ENCODE peak calls at places on chromosome 2, in eight cellular contexts. U, V, S, C, W, N, Q and D are unnamed samples.

GRCh38 chr2:127531133-127531709 is 4.3 kb upstream of the MYO7B start:
- DNase-seq in N (no peak), U (no peak), C (no peak), S (no peak), V (no peak), Q (no peak), W (no peak), D (no peak)

GRCh38 chr2:20472569-20472968 is 25.7 kb downstream of the RHOB start:
- DNase-seq in U (peak), W (no peak), S (no peak), C (no peak), V (no peak), Q (no peak), N (no peak), D (no peak)

GRCh38 chr2:100702444-100703134 is 117.3 kb upstream of the NPAS2 start:
- DNase-seq in Q (no peak), U (no peak), S (no peak), N (no peak), V (no peak), C (no peak), W (no peak), D (no peak)

GRCh38 chr2:85893428-85894258 is 4.9 kb upstream of the ST3GAL5 start:
- DNase-seq in S (no peak), W (no peak), U (no peak), N (no peak), C (no peak), V (no peak), Q (no peak), D (no peak)

GRCh38 chr2:37061312-37061711 is 22.9 kb downstream of the HEATR5B start:
- DNase-seq in N (no peak), W (no peak), Q (no peak), S (no peak), V (no peak), C (no peak), U (no peak), D (no peak)

GRCh38 chr2:60515751-60516226 is 37.7 kb downstream of the BCL11A start:
- DNase-seq in S (peak), Q (no peak), C (peak), W (peak), V (no peak), N (peak), U (no peak), D (peak)

GRCh38 chr2:25230626-25231311 is 62.4 kb upstream of the POMC start:
- DNase-seq in V (no peak), C (no peak), N (no peak), Q (no peak), U (no peak), S (no peak), W (no peak), D (no peak)

GRCh38 chr2:217943379-217944321 is 59.1 kb downstream of the TNS1 start:
- DNase-seq in U (peak), C (peak), W (no peak), S (no peak), N (no peak), Q (peak), V (peak), D (no peak)

GRCh38 chr2:166494140-166494544 is at the start of gene SCN7A:
- DNase-seq in U (no peak), C (peak), V (peak), W (no peak), N (no peak), S (no peak), Q (peak), D (peak)

GRCh38 chr2:236321430-236321829 is 57.2 kb upstream of the ASB18 start:
- DNase-seq in W (no peak), S (no peak), N (no peak), Q (no peak), U (no peak), C (no peak), V (no peak), D (no peak)

GRCh38 chr2:236317938-236318396 is 53.8 kb upstream of the ASB18 start:
- DNase-seq in U (no peak), W (no peak), N (no peak), C (no peak), Q (no peak), S (no peak), V (no peak), D (no peak)

GRCh38 chr2:236318401-236318800 is 54.2 kb upstream of the ASB18 start:
- DNase-seq in C (no peak), W (no peak), N (no peak), U (no peak), Q (no peak), V (no peak), S (no peak), D (no peak)

DNA sequence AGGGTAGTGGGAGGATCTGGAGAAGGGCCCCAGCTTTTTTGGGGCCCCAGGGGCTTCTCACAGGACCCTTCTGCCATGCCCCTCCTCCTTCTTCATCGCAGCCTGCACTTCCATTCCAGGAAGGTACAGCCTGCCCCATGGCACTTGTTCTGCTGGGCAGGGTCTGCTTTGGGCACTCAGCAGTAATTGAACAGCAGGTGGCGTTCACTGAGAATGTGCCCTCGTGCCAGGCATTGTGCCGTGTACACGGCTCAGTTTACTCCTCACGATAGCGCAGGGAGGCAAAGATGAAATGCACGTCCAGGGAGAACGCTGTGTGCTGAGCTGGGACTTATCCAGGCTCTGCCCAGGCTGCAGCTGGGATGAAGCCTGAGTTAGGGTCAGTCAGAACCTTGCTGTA is 54.8 kb upstream of the ASB18 start:
- DNase-seq in Q (no peak), V (no peak), C (no peak), W (no peak), N (no peak), U (no peak), S (no peak), D (no peak)
- TF ChIP-seq CTCF in Q (no peak), V (no peak), C (no peak), W (no peak), N (no peak), U (no peak), S (no peak), D (no peak)

DNA sequence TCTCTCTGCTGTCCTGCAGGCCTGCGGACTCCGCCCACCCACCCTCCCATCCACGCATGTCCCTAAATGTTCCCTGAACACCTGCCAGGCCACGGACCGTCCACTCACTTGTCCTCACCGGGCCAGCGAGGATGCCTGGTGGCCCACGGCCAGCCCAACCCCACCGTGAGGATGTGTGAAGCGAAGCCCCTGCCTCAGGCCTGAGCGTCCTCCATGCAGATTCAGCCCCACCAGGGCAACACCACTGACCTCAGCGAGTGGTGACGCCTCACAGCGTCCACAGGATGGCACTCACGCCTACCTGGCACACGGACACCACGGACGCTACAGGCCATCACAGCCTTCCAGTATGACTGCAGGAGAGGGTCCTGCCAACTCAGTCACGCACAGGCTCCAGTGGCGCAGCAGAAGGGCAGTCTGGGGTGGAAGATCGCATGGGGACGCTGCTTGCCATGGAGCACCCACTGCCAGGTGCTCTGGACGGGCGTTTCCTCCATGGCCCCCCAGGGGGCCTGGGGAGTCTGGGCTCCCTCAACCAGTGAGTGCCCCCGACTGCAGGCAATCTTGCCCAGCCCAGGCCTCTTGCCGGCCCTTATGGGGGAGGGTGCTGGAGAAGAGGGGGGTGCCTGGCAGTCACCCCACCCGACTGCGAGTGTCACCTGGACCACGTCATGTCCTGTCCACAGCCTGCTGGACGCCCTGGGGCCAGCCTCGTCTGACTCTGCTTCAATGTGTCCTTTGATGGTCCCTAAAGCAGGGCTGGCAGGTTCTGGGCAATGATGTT is 25.4 kb downstream of the HDAC4 start:
- DNase-seq in N (no peak), C (peak), W (no peak), S (no peak), V (no peak), Q (no peak), U (no peak), D (no peak)
- TF ChIP-seq CTCF in N (no peak), C (no peak), W (no peak), S (no peak), V (no peak), Q (peak), U (no peak), D (no peak)

GRCh38 chr2:54723300-54724149 is at the start of gene EML6:
- DNase-seq in C (peak), V (peak), W (peak), N (peak), U (peak), S (peak), Q (peak), D (peak)

GRCh38 chr2:54724150-54724559 is 693 bp downstream of the EML6 start:
- DNase-seq in N (peak), C (no peak), U (no peak), V (no peak), Q (no peak), W (no peak), S (no peak), D (no peak)

GRCh38 chr2:54725343-54726099 is 2.1 kb downstream of the EML6 start:
- DNase-seq in W (no peak), V (no peak), N (no peak), U (no peak), C (no peak), Q (no peak), S (no peak), D (no peak)

GRCh38 chr2:54726431-54726830 is 3.0 kb downstream of the EML6 start:
- DNase-seq in N (no peak), C (no peak), U (no peak), Q (no peak), S (no peak), W (no peak), V (no peak), D (no peak)

GRCh38 chr2:54724560-54725342 is 1.3 kb downstream of the EML6 start:
- DNase-seq in Q (peak), V (peak), W (no peak), N (peak), U (no peak), C (peak), S (peak), D (no peak)
- TF ChIP-seq CTCF in Q (no peak), V (no peak), W (no peak), N (no peak), U (no peak), C (no peak), S (no peak), D (no peak)

DNA sequence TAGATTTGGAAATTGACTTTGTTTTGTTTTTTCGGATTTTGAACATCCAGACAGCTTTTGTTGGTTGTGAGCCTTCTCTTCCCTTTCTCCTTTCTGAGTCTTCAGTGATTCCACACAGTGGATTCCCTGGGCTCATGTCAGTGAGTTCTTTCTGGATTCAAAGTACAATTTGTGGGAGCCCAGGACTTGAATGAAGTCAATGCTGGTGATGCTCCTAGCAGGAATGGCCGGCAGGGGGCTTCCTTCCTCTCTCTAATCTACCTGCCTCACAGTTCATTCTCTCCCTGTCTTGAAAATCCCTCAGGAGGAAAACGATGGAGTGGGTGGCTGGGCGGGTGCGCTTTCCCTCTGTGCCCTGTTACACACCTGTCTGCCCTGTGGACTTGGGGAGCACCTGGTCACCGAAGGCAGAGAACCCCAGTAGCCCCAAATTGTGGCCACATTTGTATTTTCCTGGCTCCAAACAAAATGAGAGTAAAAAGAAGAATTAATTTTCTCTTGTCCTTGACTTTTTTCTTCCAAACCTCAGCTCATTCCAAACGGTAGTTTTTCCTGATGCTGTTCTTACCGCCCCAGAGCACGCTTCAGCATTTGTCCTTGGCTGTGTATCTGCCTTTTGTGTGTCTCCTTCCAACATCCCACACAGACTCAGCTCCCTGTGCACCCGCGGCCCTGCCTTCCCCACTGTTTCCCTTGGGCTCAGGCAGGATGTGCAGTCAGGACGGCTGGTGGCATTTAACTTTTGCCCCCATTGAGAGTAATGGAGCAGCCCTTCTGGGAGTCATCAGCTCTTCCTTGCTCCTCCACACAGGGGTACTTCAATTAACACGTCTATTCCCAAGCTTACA is 86.6 kb downstream of the MARCO start:
- DNase-seq in Q (no peak), C (no peak), W (no peak), S (peak), U (no peak), N (peak), V (no peak), D (no peak)
- TF ChIP-seq CTCF in Q (peak), C (no peak), W (peak), S (peak), U (no peak), N (no peak), V (peak), D (peak)

GRCh38 chr2:54997826-54998225 is 52.4 kb downstream of the RTN4 start:
- DNase-seq in W (no peak), N (no peak), V (no peak), Q (no peak), S (no peak), C (no peak), U (no peak), D (no peak)
- TF ChIP-seq CTCF in W (no peak), N (no peak), V (no peak), Q (peak), S (peak), C (no peak), U (no peak), D (no peak)

GRCh38 chr2:159776321-159776720 is 21.7 kb downstream of the CD302 start:
- DNase-seq in V (no peak), U (no peak), W (no peak), N (no peak), C (no peak), Q (no peak), S (no peak), D (no peak)
- TF ChIP-seq CTCF in V (no peak), U (no peak), W (no peak), N (no peak), C (peak), Q (peak), S (no peak), D (no peak)